ENCODE peak calls at places on chromosome 9, in seven cellular contexts. D, T, M, I, Y, S and E are unnamed samples.

GRCh38 chr9:75039006-75039405 is 10.9 kb upstream of the CARNMT1 start:
- DNase-seq in D (no peak), T (no peak), M (no peak), I (no peak), Y (no peak), S (no peak), E (no peak)

GRCh38 chr9:101274971-101275670 is 109.7 kb downstream of the BAAT start:
- DNase-seq in D (no peak), T (no peak), M (no peak), I (no peak), Y (no peak), S (no peak), E (no peak)

GRCh38 chr9:137034709-137035506 is 3.0 kb upstream of the FUT7 start:
- DNase-seq in D (peak), T (peak), M (peak), I (peak), Y (peak), S (peak), E (peak)

GRCh38 chr9:92525306-92525705 is 10.5 kb downstream of the ECM2 start:
- DNase-seq in D (no peak), T (no peak), M (no peak), I (no peak), Y (no peak), S (no peak), E (no peak)

GRCh38 chr9:81868145-81868544 is 60.1 kb upstream of the SPATA31D4 start:
- DNase-seq in D (no peak), T (no peak), M (no peak), I (no peak), Y (no peak), S (no peak), E (no peak)

GRCh38 chr9:134154262-134154701 is 10.1 kb downstream of the RNU6ATAC start:
- DNase-seq in D (no peak), T (no peak), M (no peak), I (no peak), Y (no peak), S (no peak), E (no peak)

GRCh38 chr9:8727191-8727590 is 927.6 kb upstream of the DMAC1 start:
- DNase-seq in D (no peak), T (no peak), M (no peak), I (no peak), Y (no peak), S (no peak), E (no peak)

GRCh38 chr9:135394131-135394530 is 85.5 kb upstream of the PPP1R26 start:
- DNase-seq in D (no peak), T (no peak), M (no peak), I (no peak), Y (no peak), S (no peak), E (no peak)

GRCh38 chr9:91900057-91900816 is 49.8 kb downstream of the ROR2 start:
- DNase-seq in D (peak), T (peak), M (no peak), I (no peak), Y (no peak), S (peak), E (no peak)

DNA sequence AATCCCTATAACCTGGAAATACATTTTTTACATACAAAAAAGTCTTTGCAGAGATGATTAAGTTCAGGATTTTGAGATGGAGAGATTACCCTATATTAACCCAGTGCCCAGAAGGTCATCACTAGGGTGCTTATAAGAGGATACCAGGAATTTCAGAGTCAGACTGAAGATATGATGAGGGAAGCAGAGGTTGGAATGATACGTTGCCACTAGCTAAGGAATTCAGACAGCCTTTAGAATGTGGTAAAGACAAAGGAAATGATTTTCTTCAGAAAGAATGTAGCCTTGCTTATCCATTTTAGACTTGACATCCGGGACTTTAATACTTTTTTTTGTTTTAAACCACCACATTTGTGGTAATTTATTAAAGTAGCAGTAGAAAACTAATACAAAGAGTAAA is 2176.8 kb upstream of the C9orf72 start:
- DNase-seq in D (no peak), T (no peak), M (no peak), I (no peak), Y (no peak), S (no peak), E (peak)
- H3K27ac ChIP-seq in D (no peak), T (no peak), M (no peak), I (no peak), Y (no peak), S (no peak), E (no peak)

GRCh38 chr9:73067074-73067473 is 84.6 kb upstream of the ANXA1 start:
- DNase-seq in D (no peak), T (no peak), M (no peak), I (no peak), Y (no peak), S (no peak), E (no peak)
- TF ChIP-seq CTCF in D (no peak), T (no peak), M (peak), I (no peak), Y (no peak), S (no peak), E (peak)

DNA sequence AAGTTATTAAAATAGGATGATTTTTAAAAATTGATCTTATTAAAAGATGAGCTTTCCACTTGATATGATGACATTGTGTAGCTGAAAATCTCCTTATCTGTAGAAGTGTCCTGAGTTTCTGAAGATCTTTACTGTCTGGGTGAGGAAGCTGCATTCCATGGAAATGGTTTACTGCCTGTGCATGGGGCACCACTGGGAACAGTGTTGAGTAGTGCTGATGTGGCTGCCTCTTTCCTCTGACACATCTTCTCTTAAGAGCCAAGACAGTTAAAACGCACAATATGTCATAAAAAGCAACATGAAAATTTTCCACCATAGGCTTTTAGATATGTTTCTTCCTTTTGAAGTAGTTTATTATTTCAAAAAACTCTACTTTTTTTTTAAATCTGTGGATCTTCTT is 24.6 kb downstream of the SECISBP2 start:
- DNase-seq in D (no peak), T (no peak), M (no peak), I (no peak), Y (no peak), S (no peak), E (no peak)
- H3K4me3 ChIP-seq in D (no peak), T (no peak), M (no peak), I (no peak), Y (no peak), S (no peak), E (no peak)

GRCh38 chr9:4840018-4840417 is 47.3 kb downstream of the RCL1 start:
- DNase-seq in D (no peak), T (no peak), M (no peak), I (no peak), Y (no peak), S (no peak), E (no peak)
- H3K27ac ChIP-seq in D (no peak), T (no peak), M (no peak), I (no peak), Y (no peak), S (no peak), E (no peak)

GRCh38 chr9:28934111-28934510 is 1360.8 kb upstream of the C9orf72 start:
- DNase-seq in D (no peak), T (no peak), M (no peak), I (no peak), Y (no peak), S (no peak), E (no peak)
- TF ChIP-seq CTCF in D (no peak), T (no peak), M (no peak), I (no peak), Y (no peak), S (no peak), E (no peak)

DNA sequence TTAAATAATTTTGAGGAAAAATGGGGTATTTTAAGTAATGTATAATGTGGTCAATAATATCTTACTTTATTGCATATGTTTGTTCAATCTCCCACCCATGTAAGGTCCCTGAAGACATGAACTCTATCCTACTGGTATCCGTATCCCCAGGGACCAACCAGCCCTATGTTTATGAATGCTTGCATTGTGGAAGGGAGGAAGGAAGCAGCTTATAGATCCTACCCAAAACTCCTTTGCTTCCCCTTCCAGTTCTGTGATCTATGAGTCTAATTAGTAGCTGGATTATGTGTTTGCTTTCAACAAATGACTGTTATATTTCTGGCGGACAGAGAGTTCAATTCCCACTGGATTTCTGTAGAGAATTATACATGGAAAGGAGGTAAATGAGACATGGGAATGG is 45.6 kb downstream of the CNTRL start:
- DNase-seq in D (no peak), T (no peak), M (no peak), I (no peak), Y (no peak), S (no peak), E (no peak)
- H3K4me3 ChIP-seq in D (no peak), T (no peak), M (no peak), I (no peak), Y (no peak), S (no peak), E (no peak)

GRCh38 chr9:114280636-114281315 is 42.1 kb upstream of the ORM1 start:
- DNase-seq in D (no peak), T (no peak), M (no peak), I (no peak), Y (peak), S (peak), E (no peak)

GRCh38 chr9:114282507-114282906 is 40.4 kb upstream of the ORM1 start:
- DNase-seq in D (no peak), T (no peak), M (no peak), I (no peak), Y (peak), S (no peak), E (no peak)

GRCh38 chr9:114282926-114283325 is 40.0 kb upstream of the ORM1 start:
- DNase-seq in D (no peak), T (no peak), M (no peak), I (no peak), Y (peak), S (peak), E (peak)

GRCh38 chr9:114282104-114282485 is 40.8 kb upstream of the ORM1 start:
- DNase-seq in D (no peak), T (no peak), M (no peak), I (no peak), Y (no peak), S (peak), E (no peak)

GRCh38 chr9:114281421-114282103 is 41.3 kb upstream of the ORM1 start:
- DNase-seq in D (no peak), T (no peak), M (peak), I (no peak), Y (peak), S (peak), E (no peak)
- H3K27ac ChIP-seq in D (no peak), T (no peak), M (no peak), I (no peak), Y (peak), S (no peak), E (no peak)

GRCh38 chr9:132234501-132235045 is 72.7 kb downstream of the NTNG2 start:
- DNase-seq in D (no peak), T (no peak), M (no peak), I (no peak), Y (no peak), S (no peak), E (no peak)

GRCh38 chr9:132233138-132233537 is 71.3 kb downstream of the NTNG2 start:
- DNase-seq in D (no peak), T (no peak), M (no peak), I (no peak), Y (no peak), S (no peak), E (no peak)

GRCh38 chr9:132235894-132236661 is 74.2 kb downstream of the NTNG2 start:
- DNase-seq in D (peak), T (peak), M (peak), I (peak), Y (peak), S (peak), E (peak)

GRCh38 chr9:132236662-132237311 is 74.9 kb downstream of the NTNG2 start:
- DNase-seq in D (no peak), T (no peak), M (no peak), I (no peak), Y (no peak), S (no peak), E (no peak)

DNA sequence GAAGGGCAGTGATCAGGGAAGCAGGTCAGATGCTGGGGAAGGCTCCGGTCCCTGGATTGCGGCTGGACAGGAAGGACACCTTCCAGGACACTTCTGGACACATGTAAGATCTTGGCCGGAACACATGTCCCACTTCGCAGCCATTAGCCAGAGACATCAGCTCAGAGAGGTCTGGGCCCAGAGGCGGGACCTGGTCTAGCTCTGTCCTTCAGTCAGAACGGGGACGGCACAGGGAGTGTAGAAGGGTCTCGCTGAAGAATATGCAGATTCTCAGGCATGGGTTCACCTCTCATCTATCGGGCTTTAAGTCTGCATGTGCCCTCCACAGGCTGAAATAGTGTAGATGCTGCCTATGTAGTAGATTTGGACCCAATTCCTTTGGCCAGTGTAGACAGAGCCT is 73.3 kb downstream of the NTNG2 start:
- DNase-seq in D (no peak), T (no peak), M (no peak), I (no peak), Y (no peak), S (peak), E (no peak)
- TF ChIP-seq CTCF in D (no peak), T (no peak), M (no peak), I (no peak), Y (no peak), S (no peak), E (no peak)